ENCODE peak calls at places on chromosomes 11 and 22, in six cellular contexts. T, Z, Y, O, C and A are unnamed samples.

GRCh38 chr22:40491990-40492631 is 121.7 kb downstream of the SGSM3 start:
- DNase-seq in T (no peak), Z (no peak), Y (no peak), O (no peak), C (no peak), A (no peak)

GRCh38 chr22:26949193-26949592 is 291.8 kb downstream of the MIAT start:
- DNase-seq in T (no peak), Z (no peak), Y (no peak), O (no peak), C (no peak), A (no peak)

GRCh38 chr11:3933165-3933628 is 77.7 kb downstream of the STIM1 start:
- DNase-seq in T (no peak), Z (no peak), Y (no peak), O (no peak), C (no peak), A (peak; percentile 42)

GRCh38 chr11:8192016-8192895 is 23.4 kb upstream of the RIC3 start:
- DNase-seq in T (peak; percentile 69), Z (no peak), Y (peak; percentile 74), O (peak; percentile 73), C (no peak), A (peak; percentile 61)

GRCh38 chr11:19350093-19350665 is 109.4 kb upstream of the E2F8 start:
- DNase-seq in T (no peak), Z (no peak), Y (no peak), O (no peak), C (no peak), A (no peak)

GRCh38 chr11:69009441-69010211 is 3.4 kb downstream of the MRGPRF start:
- DNase-seq in T (no peak), Z (no peak), Y (no peak), O (no peak), C (no peak), A (no peak)

GRCh38 chr11:11567862-11568650 is 53.7 kb downstream of the GALNT18 start:
- DNase-seq in T (no peak), Z (no peak), Y (no peak), O (no peak), C (no peak), A (no peak)

GRCh38 chr11:128336203-128336602 is 251.2 kb downstream of the ETS1 start:
- DNase-seq in T (peak; percentile 84), Z (no peak), Y (peak; percentile 39), O (peak; percentile 34), C (no peak), A (peak; percentile 51)

GRCh38 chr11:16815047-16815767 is 76.8 kb downstream of the C11orf58 start:
- DNase-seq in T (peak; percentile 55), Z (no peak), Y (peak; percentile 40), O (no peak), C (no peak), A (peak; percentile 79)

GRCh38 chr11:132992838-132993680 is 539.2 kb downstream of the OPCML start:
- DNase-seq in T (no peak), Z (no peak), Y (no peak), O (no peak), C (no peak), A (no peak)

GRCh38 chr11:216081-216974 is 8.8 kb downstream of the RIC8A start:
- DNase-seq in T (peak; percentile 5), Z (no peak), Y (peak; percentile 23), O (no peak), C (no peak), A (no peak)

GRCh38 chr11:112225753-112226061 is 521 bp upstream of the PTS start:
- DNase-seq in T (peak; percentile 89), Z (no peak), Y (no peak), O (no peak), C (no peak), A (no peak)

GRCh38 chr11:47943721-47944554 is 36.4 kb upstream of the PTPRJ start:
- DNase-seq in T (no peak), Z (no peak), Y (no peak), O (no peak), C (no peak), A (no peak)

GRCh38 chr22:35555351-35555915 is 14.8 kb downstream of the RASD2 start:
- DNase-seq in T (no peak), Z (no peak), Y (no peak), O (peak; percentile 58), C (no peak), A (no peak)

GRCh38 chr11:34204396-34205279 is 99.2 kb downstream of the NAT10 start:
- DNase-seq in T (no peak), Z (no peak), Y (peak; percentile 31), O (no peak), C (no peak), A (no peak)

GRCh38 chr22:49370841-49371301 is 456.8 kb downstream of the BRD1 start:
- DNase-seq in T (no peak), Z (no peak), Y (peak; percentile 17), O (no peak), C (no peak), A (no peak)

GRCh38 chr11:65496304-65497140 is 2.3 kb upstream of the MALAT1 start:
- DNase-seq in T (no peak), Z (no peak), Y (no peak), O (no peak), C (no peak), A (no peak)

GRCh38 chr11:47071341-47071740 is 105.3 kb downstream of the ARFGAP2 start:
- DNase-seq in T (no peak), Z (no peak), Y (no peak), O (no peak), C (no peak), A (no peak)

GRCh38 chr11:130180491-130180890 is 20.9 kb downstream of the ST14 start:
- DNase-seq in T (peak; percentile 54), Z (no peak), Y (no peak), O (no peak), C (no peak), A (no peak)

GRCh38 chr11:44950036-44950624 is 553 bp downstream of the TP53I11 start:
- DNase-seq in T (no peak), Z (no peak), Y (peak; percentile 38), O (peak; percentile 28), C (no peak), A (peak; percentile 89)

GRCh38 chr22:12601870-12602779 is 2925.9 kb upstream of the OR11H1 start:
- DNase-seq in T (peak; percentile 24), Z (no peak), Y (peak; percentile 29), O (no peak), C (no peak), A (no peak)

GRCh38 chr11:62238151-62238550 is 3.9 kb upstream of the SCGB1D2 start:
- DNase-seq in T (no peak), Z (no peak), Y (no peak), O (no peak), C (no peak), A (no peak)

GRCh38 chr11:96037267-96037990 is 113.5 kb upstream of the MTMR2 start:
- DNase-seq in T (no peak), Z (no peak), Y (no peak), O (no peak), C (no peak), A (no peak)

GRCh38 chr11:122737951-122738693 is 82.6 kb downstream of the UBASH3B start:
- DNase-seq in T (no peak), Z (no peak), Y (no peak), O (no peak), C (no peak), A (no peak)

GRCh38 chr11:110124605-110125004 is 31.4 kb downstream of the ZC3H12C start:
- DNase-seq in T (no peak), Z (no peak), Y (no peak), O (no peak), C (no peak), A (no peak)

GRCh38 chr11:94134651-94135512 is 6.2 kb downstream of the PANX1 start:
- DNase-seq in T (peak; percentile 77), Z (no peak), Y (peak; percentile 64), O (peak; percentile 74), C (no peak), A (peak; percentile 58)

GRCh38 chr11:48066881-48067800 is 86.8 kb downstream of the PTPRJ start:
- DNase-seq in T (no peak), Z (no peak), Y (no peak), O (no peak), C (no peak), A (no peak)

GRCh38 chr22:36395922-36396321 is 8.2 kb upstream of the MYH9 start:
- DNase-seq in T (no peak), Z (no peak), Y (no peak), O (no peak), C (no peak), A (no peak)

GRCh38 chr11:96259053-96259837 is 83.8 kb downstream of the MAML2 start:
- DNase-seq in T (no peak), Z (no peak), Y (no peak), O (no peak), C (no peak), A (no peak)

GRCh38 chr22:32378703-32379272 is 21.1 kb downstream of the RFPL3 start:
- DNase-seq in T (no peak), Z (no peak), Y (no peak), O (peak; percentile 67), C (no peak), A (no peak)

GRCh38 chr22:31492151-31492550 is 2.5 kb upstream of the EIF4ENIF1 start:
- DNase-seq in T (no peak), Z (no peak), Y (no peak), O (no peak), C (no peak), A (no peak)

GRCh38 chr11:115527534-115528125 is 23.4 kb upstream of the CADM1 start:
- DNase-seq in T (no peak), Z (no peak), Y (no peak), O (no peak), C (no peak), A (no peak)

GRCh38 chr22:20083891-20084546 is 4.0 kb downstream of the DGCR8 start:
- DNase-seq in T (no peak), Z (no peak), Y (no peak), O (no peak), C (no peak), A (no peak)
- H3K4me1 ChIP-seq in T (peaks cover 11% of the 10 kb centered on the region), Z (peaks cover 53% of the 10 kb centered on the region), Y (peaks cover 50% of the 10 kb centered on the region), O (peaks cover 8% of the 10 kb centered on the region), C (peaks cover 3% of the 10 kb centered on the region), A (peaks cover 45% of the 10 kb centered on the region)

DNA sequence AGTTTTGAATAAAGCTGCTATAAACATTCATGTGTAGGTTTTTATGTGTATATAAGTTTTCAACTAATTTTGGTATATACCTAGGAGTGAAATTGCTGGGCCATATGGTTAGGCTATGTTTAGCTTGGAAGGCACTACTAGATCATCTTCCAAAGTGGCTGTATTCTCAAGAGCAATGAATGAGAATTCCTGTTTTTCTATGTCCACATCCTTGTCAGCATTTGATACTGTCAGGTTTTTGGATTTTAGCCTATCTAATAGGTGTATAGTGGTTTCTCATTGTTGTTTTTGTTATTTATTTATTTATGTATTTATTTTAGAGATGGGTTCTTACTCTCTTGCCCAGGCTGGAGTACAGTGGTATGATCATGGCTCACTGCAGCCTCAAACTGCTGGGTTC is 26.3 kb upstream of the CLTCL1 start:
- DNase-seq in T (no peak), Z (no peak), Y (no peak), O (no peak), C (no peak), A (no peak)
- H3K9me3 ChIP-seq in T (peaks cover 8% of the 10 kb centered on the region), Z (peaks cover 37% of the 10 kb centered on the region), Y (peaks cover 29% of the 10 kb centered on the region), O (peaks cover 8% of the 10 kb centered on the region), C (peaks cover 9% of the 10 kb centered on the region), A (peaks cover 21% of the 10 kb centered on the region)

GRCh38 chr11:72741849-72742521 is 10.2 kb downstream of the ARAP1 start:
- DNase-seq in T (no peak), Z (no peak), Y (no peak), O (no peak), C (no peak), A (peak; percentile 64)
- H3K4me1 ChIP-seq in T (peaks cover 72% of the 10 kb centered on the region), Z (peaks cover 77% of the 10 kb centered on the region), Y (peaks cover 70% of the 10 kb centered on the region), O (peaks cover 12% of the 10 kb centered on the region), C (peaks cover 17% of the 10 kb centered on the region), A (peaks cover 96% of the 10 kb centered on the region)

DNA sequence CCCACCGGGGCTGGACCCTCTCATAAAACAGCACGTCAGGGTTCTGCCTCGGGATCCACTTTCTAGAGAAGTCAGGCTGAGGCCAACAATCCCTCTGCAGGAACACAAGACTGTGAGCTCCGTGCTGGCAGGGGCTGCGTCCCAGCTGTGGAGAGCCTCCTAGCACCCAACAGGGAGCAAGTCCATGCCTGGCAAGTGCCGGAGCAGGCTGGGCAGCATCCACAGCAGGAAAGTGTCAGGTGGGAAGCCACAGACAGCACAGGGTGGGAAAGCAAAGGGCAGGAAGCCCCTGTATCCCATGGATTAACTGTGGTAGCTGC is 682.3 kb downstream of the TBC1D22A start:
- DNase-seq in T (no peak), Z (no peak), Y (no peak), O (no peak), C (no peak), A (peak; percentile 56)
- H3K9me3 ChIP-seq in T (no peaks in the 10 kb centered on the region), Z (no peaks in the 10 kb centered on the region), Y (peaks cover 15% of the 10 kb centered on the region), O (no peaks in the 10 kb centered on the region), C (peaks cover 6% of the 10 kb centered on the region), A (peaks cover 3% of the 10 kb centered on the region)